ENCODE peak calls at places on chromosomes 11 and 22, in five cellular contexts. S, X, F, P and B are unnamed samples.

GRCh38 chr11:75103380-75104026 is 6.8 kb upstream of the OR2AT4 start:
- DNase-seq in F (peak; percentile 12), S (no peak), X (peak; percentile 86), P (peak; percentile 52), B (no peak)

GRCh38 chr11:11611381-11611780 is 10.4 kb downstream of the GALNT18 start:
- DNase-seq in X (no peak), P (peak; percentile 30), S (no peak), F (no peak), B (no peak)

GRCh38 chr11:62025429-62026105 is 58.1 kb upstream of the FTH1 start:
- DNase-seq in P (peak; percentile 91), X (peak; percentile 91), F (peak; percentile 94), S (peak; percentile 34), B (peak; percentile 61)

GRCh38 chr11:77467233-77467632 is 6.7 kb downstream of the PAK1 start:
- DNase-seq in F (no peak), S (no peak), P (no peak), X (peak; percentile 12), B (no peak)

GRCh38 chr11:101034076-101034475 is 95.5 kb downstream of the PGR start:
- DNase-seq in P (no peak), F (no peak), X (no peak), S (peak; percentile 45), B (no peak)

GRCh38 chr22:29209624-29209929 is 3.9 kb downstream of the EMID1 start:
- DNase-seq in X (no peak), F (no peak), S (no peak), P (no peak), B (no peak)

GRCh38 chr11:128776434-128777284 is 82.8 kb downstream of the FLI1 start:
- DNase-seq in X (peak; percentile 33), P (peak; percentile 59), F (no peak), S (peak; percentile 76), B (no peak)

GRCh38 chr11:86978756-86979608 is 23.8 kb upstream of the FZD4 start:
- DNase-seq in P (peak; percentile 57), F (peak; percentile 26), X (peak; percentile 65), S (no peak), B (no peak)

GRCh38 chr11:19729141-19729540 is 16.5 kb downstream of the NAV2 start:
- DNase-seq in X (no peak), P (no peak), F (no peak), S (no peak), B (no peak)

GRCh38 chr22:38923463-38924196 is 33.8 kb upstream of the APOBEC3A start:
- DNase-seq in F (peak; percentile 55), S (peak; percentile 66), X (peak; percentile 85), P (peak; percentile 36), B (no peak)

GRCh38 chr22:48236261-48236660 is 1473.8 kb downstream of the TBC1D22A start:
- DNase-seq in S (no peak), P (no peak), F (no peak), X (no peak), B (no peak)

GRCh38 chr11:96317576-96317975 is 25.4 kb downstream of the MAML2 start:
- DNase-seq in F (no peak), P (no peak), S (no peak), X (no peak), B (no peak)

GRCh38 chr11:4932751-4933150 is 8.6 kb upstream of the OR51G1 start:
- DNase-seq in F (no peak), X (no peak), P (no peak), S (no peak), B (no peak)

GRCh38 chr11:93842461-93842860 is 8.0 kb downstream of the VSTM5 start:
- DNase-seq in X (peak; percentile 71), F (peak; percentile 83), S (no peak), P (peak; percentile 30), B (no peak)

GRCh38 chr11:119584193-119585037 is 144.6 kb downstream of the NECTIN1 start:
- DNase-seq in F (peak; percentile 62), S (peak; percentile 28), P (peak; percentile 63), X (peak; percentile 63), B (no peak)

GRCh38 chr22:44307509-44308169 is 5.1 kb downstream of the SHISAL1 start:
- DNase-seq in X (peak; percentile 19), S (no peak), P (no peak), F (no peak), B (no peak)

GRCh38 chr11:102318469-102318868 is 1.2 kb downstream of the BIRC3 start:
- DNase-seq in X (peak; percentile 48), F (no peak), P (no peak), S (no peak), B (peak; percentile 44)

GRCh38 chr11:60429272-60429671 is at the start of gene MS4A5:
- DNase-seq in P (no peak), F (no peak), S (no peak), X (no peak), B (no peak)

GRCh38 chr11:64244107-64244506 is 2.6 kb downstream of the PPP1R14B start:
- DNase-seq in F (no peak), P (no peak), X (no peak), S (no peak), B (no peak)

GRCh38 chr22:27879923-27880322 is 39.1 kb downstream of the PITPNB start:
- DNase-seq in P (peak; percentile 41), X (peak; percentile 54), F (peak; percentile 30), S (no peak), B (no peak)

GRCh38 chr22:46732513-46732912 is 5.5 kb downstream of the CERK start:
- DNase-seq in P (no peak), F (no peak), X (no peak), S (no peak), B (no peak)
- TF ChIP-seq CTCF in P (no peak), F (no peak), X (no peak), S (no peak), B (no peak)

DNA sequence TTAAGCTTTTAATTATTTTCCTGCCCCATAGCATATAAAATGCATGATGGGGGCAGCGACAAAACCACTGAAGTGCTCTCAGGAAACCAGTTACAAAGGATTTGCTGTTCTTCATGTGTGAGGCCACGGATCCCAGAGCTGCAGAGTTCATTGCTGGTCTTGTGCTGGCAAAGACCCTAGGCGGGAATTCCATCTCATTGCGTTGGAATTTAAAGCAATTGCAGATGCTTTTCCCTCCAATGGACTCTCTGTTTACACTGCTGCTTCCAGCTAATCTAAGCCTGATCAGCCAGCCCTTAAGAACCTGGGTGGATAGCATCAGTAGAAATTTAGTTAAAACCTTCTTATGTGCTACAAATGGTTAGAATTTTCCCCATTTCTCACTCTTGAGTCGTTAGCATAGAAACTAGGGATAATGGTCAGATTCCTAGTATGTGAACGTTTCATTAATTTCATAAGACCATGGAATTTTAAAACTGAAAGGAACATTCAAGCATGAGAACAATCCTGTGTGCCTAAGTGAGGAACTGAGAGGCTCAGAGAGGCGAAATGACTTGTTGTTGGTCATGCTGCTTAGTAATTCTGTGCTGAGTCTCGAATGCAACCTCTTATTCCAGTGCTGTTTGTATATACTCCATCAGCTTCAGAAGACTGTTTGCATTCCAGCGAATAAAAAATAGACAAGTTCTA is 36.1 kb upstream of the ADSL start:
- DNase-seq in X (peak; percentile 93), F (no peak), S (no peak), P (peak; percentile 77), B (no peak)
- H3K27ac ChIP-seq in X (peak overlapping the region; percentile 19), F (no peak overlapping the region), S (no peak overlapping the region), P (peak overlapping the region; percentile 64), B (no peak overlapping the region)

GRCh38 chr22:40732996-40733292 is 53.7 kb downstream of the MCHR1 start:
- DNase-seq in S (no peak), F (no peak), X (no peak), P (no peak), B (no peak)
- TF ChIP-seq CTCF in S (no peak), F (peak; percentile 6), X (no peak), P (no peak), B (peak; percentile 42)

DNA sequence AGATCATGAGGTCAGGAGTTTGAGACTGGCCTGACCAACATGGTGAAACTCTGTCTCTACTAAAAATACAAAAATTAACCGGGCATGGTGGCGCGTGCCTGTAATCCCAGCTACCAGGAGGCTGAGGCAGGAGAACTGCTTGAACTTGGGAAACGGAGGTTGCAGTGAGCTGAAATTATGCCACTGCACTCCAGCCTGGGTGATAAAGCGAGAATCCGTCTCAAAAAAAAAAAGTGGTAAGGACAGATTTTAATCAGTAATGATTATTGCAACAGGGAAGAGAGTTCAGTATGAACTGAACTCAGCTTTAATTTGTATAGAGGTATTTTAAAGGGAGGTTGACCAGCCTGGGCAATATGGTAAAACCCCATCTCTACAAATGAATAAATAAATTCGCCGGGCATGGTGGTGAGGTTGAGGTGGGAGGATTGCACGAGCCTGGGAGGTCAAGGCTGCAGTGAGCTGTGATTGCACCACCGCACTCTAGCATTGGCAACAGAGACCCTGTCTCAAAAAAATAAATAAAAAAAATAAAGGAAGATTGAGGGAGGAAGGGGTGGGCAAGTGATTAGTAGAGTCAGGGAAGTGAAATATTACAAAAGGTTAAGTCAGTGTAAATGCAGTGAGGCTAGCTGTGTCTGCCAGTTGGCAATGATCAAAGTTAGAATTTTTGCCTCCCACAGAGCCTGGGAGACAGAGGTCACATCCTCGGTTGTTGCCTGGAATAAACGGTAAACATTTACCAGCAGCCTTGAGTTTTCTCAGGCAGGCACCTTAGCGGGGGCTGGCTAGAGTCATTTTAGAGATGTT is 2.6 kb upstream of the MCM5 start:
- DNase-seq in F (no peak), S (no peak), X (peak; percentile 29), P (no peak), B (no peak)
- H3K27ac ChIP-seq in F (no peak overlapping the region), S (peak overlapping the region; percentile 20), X (no peak overlapping the region), P (no peak overlapping the region), B (no peak overlapping the region)

GRCh38 chr11:118263694-118264567 is at the start of gene MPZL2:
- DNase-seq in S (no peak), P (no peak), F (peak; percentile 88), X (no peak), B (no peak)
- TF ChIP-seq CTCF in S (no peak), P (no peak), F (peak; percentile 24), X (no peak), B (no peak)

GRCh38 chr22:42932857-42933782 is 76.0 kb upstream of the ARFGAP3 start:
- DNase-seq in P (no peak), S (no peak), X (peak; percentile 28), F (no peak), B (no peak)

GRCh38 chr22:42930810-42931420 is 73.8 kb upstream of the ARFGAP3 start:
- DNase-seq in X (peak; percentile 52), S (peak; percentile 36), P (peak; percentile 40), F (peak; percentile 26), B (no peak)

GRCh38 chr22:42929838-42930155 is 72.7 kb upstream of the ARFGAP3 start:
- DNase-seq in P (no peak), F (no peak), X (no peak), S (no peak), B (no peak)

GRCh38 chr22:42932197-42932519 is 75.1 kb upstream of the ARFGAP3 start:
- DNase-seq in F (no peak), P (no peak), X (no peak), S (no peak), B (no peak)

DNA sequence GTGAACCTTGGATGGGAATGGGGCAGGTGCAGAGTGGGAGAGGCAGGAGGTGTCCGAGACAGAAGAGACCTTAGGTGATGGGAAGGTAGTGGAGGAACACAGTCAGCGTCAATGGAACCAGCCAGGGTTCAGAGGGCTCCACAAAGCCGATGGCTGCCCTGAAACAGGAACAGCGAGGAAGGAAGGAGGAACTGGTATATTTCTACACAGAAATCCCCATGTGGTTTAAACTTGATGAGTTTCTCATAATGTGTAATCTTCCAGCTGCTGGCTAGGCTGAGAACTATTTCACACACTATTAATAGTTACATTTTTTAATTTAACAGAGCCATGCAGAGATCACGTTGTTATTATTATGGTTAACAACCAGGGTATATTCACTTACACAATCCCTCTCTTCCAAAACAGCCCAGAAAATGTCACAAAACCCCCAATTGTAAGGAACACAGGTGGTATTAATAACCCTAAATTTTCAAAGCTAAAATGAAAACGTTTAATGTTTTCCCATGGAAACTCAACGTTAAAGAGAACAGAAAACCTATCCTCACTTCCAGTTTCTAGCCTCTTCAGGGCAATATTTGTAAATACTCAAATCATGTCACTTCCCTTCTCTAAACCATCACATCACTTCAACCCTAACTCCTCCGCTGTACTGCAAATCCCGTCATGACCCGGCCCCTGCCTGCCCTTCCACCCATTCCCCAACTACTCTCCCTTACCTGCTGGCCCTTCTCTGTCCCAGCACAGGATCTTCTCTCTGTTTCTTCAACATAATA is 74.5 kb upstream of the ARFGAP3 start:
- DNase-seq in P (no peak), X (peak; percentile 18), S (no peak), F (no peak), B (no peak)
- H3K27ac ChIP-seq in P (peak overlapping the region; percentile 97), X (peak overlapping the region; percentile 19), S (peak overlapping the region; percentile 80), F (peak overlapping the region; percentile 46), B (no peak overlapping the region)